ENCODE peak calls at places on chromosome 19, in five cellular contexts. X, F, L, Q and T are unnamed samples.

GRCh38 chr19:8050274-8051096 is 2.1 kb upstream of the CCL25 start:
- DNase-seq in L (peak; percentile 81), Q (peak; percentile 79), X (peak; percentile 47), F (peak; percentile 78), T (peak; percentile 93)

GRCh38 chr19:16640951-16641350 is 12.9 kb upstream of the MED26 start:
- DNase-seq in Q (no peak), F (no peak), X (no peak), L (no peak), T (no peak)

GRCh38 chr19:2984196-2984490 is 6.8 kb downstream of the TLE6 start:
- DNase-seq in X (no peak), L (no peak), F (no peak), Q (no peak), T (no peak)

GRCh38 chr19:2820112-2820702 is 539 bp downstream of the ZNF554 start:
- DNase-seq in Q (no peak), F (no peak), X (no peak), L (no peak), T (no peak)

GRCh38 chr19:39236527-39236926 is 8.3 kb downstream of the IFNL3 start:
- DNase-seq in L (no peak), F (no peak), Q (no peak), X (no peak), T (peak; percentile 65)

GRCh38 chr19:4278926-4279529 is at the start of gene SHD:
- DNase-seq in F (no peak), L (no peak), X (no peak), Q (no peak), T (no peak)

GRCh38 chr19:6534451-6535093 is 3.7 kb downstream of the TNFSF9 start:
- DNase-seq in X (no peak), L (no peak), Q (no peak), F (no peak), T (no peak)

GRCh38 chr19:1251233-1251502 is 2.8 kb downstream of the MIDN start:
- DNase-seq in X (peak; percentile 72), F (peak; percentile 82), Q (no peak), L (no peak), T (no peak)

GRCh38 chr19:57671124-57671895 is 2.6 kb downstream of the ZSCAN4 start:
- DNase-seq in X (no peak), F (no peak), Q (no peak), L (no peak), T (no peak)

GRCh38 chr19:33278403-33279269 is 23.7 kb downstream of the CEBPA start:
- DNase-seq in X (no peak), Q (no peak), F (no peak), L (peak; percentile 70), T (peak; percentile 66)

GRCh38 chr19:49363265-49364082 is at the start of gene DKKL1:
- DNase-seq in Q (peak; percentile 100), L (peak; percentile 96), X (peak; percentile 97), F (peak; percentile 100), T (peak; percentile 100)

GRCh38 chr19:31269425-31270127 is 79.7 kb downstream of the TSHZ3 start:
- DNase-seq in F (no peak), L (no peak), Q (no peak), X (peak; percentile 56), T (peak; percentile 81)

GRCh38 chr19:34838753-34839431 is 65.9 kb upstream of the ZNF599 start:
- DNase-seq in X (no peak), L (peak; percentile 60), F (peak; percentile 28), Q (no peak), T (no peak)
- TF ChIP-seq CTCF in X (peak; percentile 38), L (peak; percentile 13), F (peak; percentile 48), Q (no peak), T (peak; percentile 11)

DNA sequence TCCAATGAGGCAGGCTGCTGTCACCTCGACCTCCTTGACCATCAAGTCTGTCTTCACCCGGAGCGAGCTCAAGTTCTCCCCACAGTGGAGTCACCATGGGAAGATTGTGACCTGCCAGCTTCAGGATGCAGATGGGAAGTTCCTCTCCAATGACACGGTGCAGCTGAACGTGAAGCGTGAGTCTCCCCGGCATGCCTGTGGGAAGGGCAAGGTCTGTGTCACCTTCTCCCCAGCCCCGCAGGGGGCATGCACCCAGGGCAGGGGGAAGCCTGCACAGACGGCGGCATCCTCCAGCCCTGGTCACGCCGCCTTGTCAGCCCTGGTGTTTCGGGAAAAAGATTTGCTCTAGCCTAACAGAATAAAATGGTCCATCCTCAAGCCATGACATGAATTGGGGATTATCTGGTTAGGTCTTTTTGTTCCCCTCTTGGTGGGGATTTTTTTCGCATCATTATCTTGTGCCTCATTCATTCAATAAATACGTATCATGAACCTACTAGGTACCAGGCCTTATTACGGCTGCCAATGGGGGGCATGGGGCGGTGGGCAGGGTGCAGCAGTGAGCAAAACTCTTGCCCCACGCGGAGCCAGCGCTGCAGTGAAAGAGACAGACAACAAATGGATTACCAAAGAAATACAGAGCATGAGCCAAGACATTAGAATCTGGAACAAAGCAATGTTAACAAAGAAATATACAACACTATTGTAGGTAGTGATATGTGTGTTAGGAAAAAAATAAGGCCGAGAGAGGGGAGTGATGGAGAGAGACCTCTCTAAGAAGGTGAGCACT is 7.4 kb downstream of the CD22 start:
- DNase-seq in F (no peak), Q (no peak), X (no peak), L (no peak), T (peak; percentile 34)
- H3K4me1 ChIP-seq in F (no peaks in the 10 kb centered on the region), Q (no peaks in the 10 kb centered on the region), X (no peaks in the 10 kb centered on the region), L (no peaks in the 10 kb centered on the region), T (no peaks in the 10 kb centered on the region)

GRCh38 chr19:42872608-42873007 is 6.9 kb downstream of the PSG1 start:
- DNase-seq in L (no peak), Q (no peak), F (no peak), X (no peak), T (no peak)
- TF ChIP-seq CTCF in L (no peak), Q (no peak), F (no peak), X (no peak), T (no peak)

GRCh38 chr19:36436531-36436930 is 18.1 kb upstream of the ZFP82 start:
- DNase-seq in L (no peak), Q (no peak), X (no peak), F (peak; percentile 13), T (no peak)
- H3K4me1 ChIP-seq in L (no peaks in the 10 kb centered on the region), Q (no peaks in the 10 kb centered on the region), X (no peaks in the 10 kb centered on the region), F (no peaks in the 10 kb centered on the region), T (no peaks in the 10 kb centered on the region)

GRCh38 chr19:55536951-55537740 is at the start of gene SBK2:
- DNase-seq in F (no peak), L (no peak), X (no peak), Q (no peak), T (no peak)
- TF ChIP-seq CTCF in F (peak; percentile 18), L (no peak), X (peak; percentile 15), Q (no peak), T (no peak)

GRCh38 chr19:42018503-42019193 is 24.6 kb upstream of the ATP1A3 start:
- DNase-seq in F (peak; percentile 6), L (no peak), Q (no peak), X (peak; percentile 25), T (no peak)
- H3K4me1 ChIP-seq in F (peaks cover 9% of the 10 kb centered on the region), L (no peaks in the 10 kb centered on the region), Q (no peaks in the 10 kb centered on the region), X (no peaks in the 10 kb centered on the region), T (no peaks in the 10 kb centered on the region)

GRCh38 chr19:11323601-11324078 is 15.8 kb downstream of the RAB3D start:
- DNase-seq in L (no peak), X (no peak), F (peak; percentile 14), Q (no peak), T (no peak)
- TF ChIP-seq CTCF in L (no peak), X (peak; percentile 6), F (no peak), Q (no peak), T (no peak)

GRCh38 chr19:19354932-19355331 is 34.3 kb downstream of the MAU2 start:
- DNase-seq in L (no peak), X (no peak), F (no peak), Q (no peak), T (no peak)
- H3K4me1 ChIP-seq in L (no peaks in the 10 kb centered on the region), X (no peaks in the 10 kb centered on the region), F (no peaks in the 10 kb centered on the region), Q (no peaks in the 10 kb centered on the region), T (no peaks in the 10 kb centered on the region)

DNA sequence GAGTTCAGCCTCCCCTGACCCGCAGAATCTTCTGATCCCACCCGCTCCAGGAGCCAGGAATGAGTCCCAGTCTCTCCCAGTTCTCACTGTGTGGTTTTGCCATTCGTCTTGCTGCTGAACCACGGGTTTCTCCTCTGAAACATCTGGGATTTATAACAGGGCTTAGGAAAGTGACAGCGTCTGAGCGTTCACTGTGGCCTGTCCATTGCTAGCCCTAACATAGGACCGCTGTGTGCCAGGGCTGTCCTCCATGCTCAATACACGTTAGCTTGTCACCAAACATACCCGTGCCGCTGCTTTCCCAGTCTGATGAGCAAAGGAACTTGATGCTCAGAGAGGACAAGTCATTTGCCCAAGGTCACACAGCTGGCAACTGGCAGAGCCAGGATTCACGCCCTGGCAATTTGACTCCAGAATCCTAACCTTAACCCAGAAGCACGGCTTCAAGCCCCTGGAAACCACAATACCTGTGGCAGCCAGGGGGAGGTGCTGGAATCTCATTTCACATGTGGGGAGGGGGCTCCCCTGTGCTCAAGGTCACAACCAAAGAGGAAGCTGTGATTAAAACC is 1.1 kb upstream of the APOE start:
- DNase-seq in Q (no peak), F (no peak), X (no peak), L (peak; percentile 49), T (no peak)
- TF ChIP-seq CTCF in Q (no peak), F (peak; percentile 33), X (no peak), L (peak; percentile 27), T (no peak)

GRCh38 chr19:46428278-46429141 is at the start of gene PNMA8C:
- DNase-seq in X (peak; percentile 61), F (peak; percentile 67), Q (no peak), L (no peak), T (peak; percentile 92)

GRCh38 chr19:46431824-46432223 is 3.1 kb upstream of the PNMA8C start:
- DNase-seq in X (no peak), F (no peak), Q (no peak), L (no peak), T (peak; percentile 32)

GRCh38 chr19:46427518-46427917 is 1.2 kb downstream of the PNMA8C start:
- DNase-seq in X (no peak), L (no peak), F (no peak), Q (no peak), T (no peak)

GRCh38 chr19:46426506-46427162 is 2.1 kb downstream of the PNMA8C start:
- DNase-seq in Q (peak; percentile 57), F (peak; percentile 89), L (peak; percentile 76), X (peak; percentile 68), T (peak; percentile 90)

GRCh38 chr19:46429999-46430398 is 1.3 kb upstream of the PNMA8C start:
- DNase-seq in X (no peak), F (no peak), L (no peak), Q (no peak), T (no peak)
- H3K4me1 ChIP-seq in X (peaks cover 3% of the 10 kb centered on the region), F (peaks cover 6% of the 10 kb centered on the region), L (no peaks in the 10 kb centered on the region), Q (peaks cover 8% of the 10 kb centered on the region), T (peaks cover 9% of the 10 kb centered on the region)